ENCODE peak calls at places on chromosomes 16 and 17, in ten cellular contexts. P is NCI-H774; D is stimulated activated CD4-positive, alpha-beta T cell treated with anti-CD3 and anti-CD28 coated beads, Interleukin-4, amount 100 ng/mL, for 1 hour; S is NCI-H748 treated with DMSO at 0.1 percent for 48 hours; I is cardiac muscle cell; U is mesenchymal stem cell; W is activated CD4-positive, alpha-beta T cell treated with anti-CD3 and anti-CD28 coated beads for 24 hours; V is HS-5; C is T-helper 9 cell; T is amniotic stem cell. M is an unnamed sample.
A peak's percentile ranks its signal among the peaks of the same experiment; 100 is the strongest.

GRCh38 chr17:10683853-10684252 is 13.5 kb downstream of the SCO1 start:
- DNase-seq in I (peak; percentile 55), T (no peak), C (no peak), P (no peak), W (no peak), V (no peak), U (peak; percentile 43), S (no peak), D (no peak), M (no peak)

GRCh38 chr16:89697161-89697615 is 4.3 kb downstream of the SPATA2L start:
- DNase-seq in U (no peak), C (no peak), S (no peak), T (no peak), I (no peak), D (no peak), W (no peak), V (no peak), P (no peak), M (no peak)

GRCh38 chr16:85627102-85627834 is 14.1 kb downstream of the GSE1 start:
- DNase-seq in V (no peak), D (no peak), P (no peak), S (no peak), W (no peak), I (no peak), C (no peak), U (no peak), T (no peak), M (no peak)

GRCh38 chr17:82941021-82942001 is 101.5 kb upstream of the ZNF750 start:
- DNase-seq in I (no peak), T (no peak), V (no peak), W (no peak), D (no peak), S (no peak), C (no peak), P (no peak), U (no peak), M (no peak)

GRCh38 chr16:1078579-1079021 is 6.1 kb downstream of the SSTR5 start:
- DNase-seq in I (peak; percentile 45), C (no peak), D (no peak), V (peak; percentile 48), S (peak; percentile 36), T (peak; percentile 43), W (no peak), P (peak; percentile 65), U (no peak), M (no peak)

GRCh38 chr16:83581082-83581481 is 226.7 kb upstream of the HSBP1 start:
- DNase-seq in D (no peak), W (no peak), I (no peak), C (no peak), T (no peak), S (no peak), U (no peak), P (no peak), V (no peak), M (no peak)

GRCh38 chr16:81807767-81808166 is 28.7 kb downstream of the PLCG2 start:
- DNase-seq in W (no peak), T (no peak), P (no peak), S (no peak), I (no peak), C (no peak), V (no peak), U (no peak), D (no peak), M (no peak)

GRCh38 chr16:82082543-82083244 is 47.6 kb downstream of the HSD17B2 start:
- DNase-seq in W (no peak), S (no peak), T (no peak), U (peak; percentile 69), D (no peak), P (no peak), V (no peak), I (no peak), C (no peak), M (no peak)

GRCh38 chr16:87675111-87675510 is 72.8 kb downstream of the JPH3 start:
- DNase-seq in W (no peak), V (no peak), T (no peak), P (no peak), D (no peak), U (no peak), I (no peak), S (no peak), C (no peak), M (no peak)

GRCh38 chr16:75555213-75555706 is 792 bp downstream of the TMEM231 start:
- DNase-seq in U (peak; percentile 93), P (peak; percentile 68), W (no peak), T (peak; percentile 88), D (no peak), C (no peak), S (peak; percentile 48), V (peak; percentile 93), I (peak; percentile 94), M (peak; percentile 79)

GRCh38 chr16:27999687-28000086 is 63.8 kb downstream of the GSG1L start:
- DNase-seq in U (no peak), W (no peak), I (no peak), C (no peak), T (no peak), V (no peak), P (no peak), D (no peak), S (no peak), M (no peak)